ENCODE peak calls at places on chromosomes 2 and 18, in four cellular contexts. W is IMR-90, J is PC-3, M is hepatocyte. H is an unnamed sample.

GRCh38 chr18:22228930-22229329 is 59.5 kb downstream of the GATA6 start:
- DNase-seq in W (peak; percentile 82), J (peak; percentile 25), M (no peak), H (no peak)

GRCh38 chr18:3648695-3649094 is 198.7 kb downstream of the TGIF1 start:
- DNase-seq in W (no peak), J (no peak), M (no peak), H (no peak)

GRCh38 chr18:10036479-10036878 is 122.7 kb downstream of the VAPA start:
- DNase-seq in W (no peak), J (no peak), M (no peak), H (no peak)

GRCh38 chr2:102186676-102187190 is at the start of gene IL1RL2:
- DNase-seq in W (no peak), J (no peak), M (peak; percentile 22), H (no peak)

GRCh38 chr2:68287580-68288441 is 31.9 kb downstream of the CNRIP1 start:
- DNase-seq in W (peak; percentile 61), J (peak; percentile 14), M (peak; percentile 53), H (peak; percentile 22)

GRCh38 chr2:5914831-5915611 is 222.8 kb downstream of the SOX11 start:
- DNase-seq in W (peak; percentile 87), J (peak; percentile 2), M (peak; percentile 74), H (no peak)

GRCh38 chr18:26051845-26052244 is 38.6 kb downstream of the SS18 start:
- DNase-seq in W (no peak), J (no peak), M (no peak), H (no peak)

GRCh38 chr18:68428026-68428425 is 286.9 kb downstream of the TMX3 start:
- DNase-seq in W (peak; percentile 93), J (peak; percentile 84), M (peak; percentile 17), H (no peak)

GRCh38 chr2:18311413-18311812 is 249.0 kb downstream of the RDH14 start:
- DNase-seq in W (peak; percentile 64), J (peak; percentile 73), M (peak; percentile 31), H (no peak)

GRCh38 chr2:196244966-196245365 is 73.6 kb upstream of the STK17B start:
- DNase-seq in W (peak; percentile 60), J (no peak), M (no peak), H (no peak)

GRCh38 chr18:56038258-56039030 is 450.5 kb upstream of the TCF4 start:
- DNase-seq in W (no peak), J (no peak), M (no peak), H (no peak)

GRCh38 chr2:62203459-62203858 is 7.5 kb downstream of the B3GNT2 start:
- DNase-seq in W (no peak), J (no peak), M (no peak), H (no peak)

GRCh38 chr2:75146221-75146902 is 53.0 kb downstream of the TACR1 start:
- DNase-seq in W (no peak), J (no peak), M (no peak), H (no peak)

GRCh38 chr2:225337183-225337582 is 62.3 kb upstream of the NYAP2 start:
- DNase-seq in W (peak; percentile 80), J (peak; percentile 44), M (no peak), H (no peak)

GRCh38 chr2:240124651-240125030 is 11.5 kb downstream of the COPS9 start:
- DNase-seq in W (no peak), J (no peak), M (no peak), H (no peak)

GRCh38 chr18:10713400-10713799 is 187.6 kb downstream of the NAPG start:
- DNase-seq in W (no peak), J (no peak), M (no peak), H (no peak)

GRCh38 chr2:72883356-72883962 is 3.7 kb upstream of the SPR start:
- DNase-seq in W (peak; percentile 46), J (peak; percentile 53), M (peak; percentile 82), H (peak; percentile 69)

GRCh38 chr2:3355951-3356569 is 21.6 kb downstream of the EIPR1 start:
- DNase-seq in W (no peak), J (no peak), M (no peak), H (no peak)

GRCh38 chr2:236200378-236200777 is 32.2 kb upstream of the GBX2 start:
- DNase-seq in W (no peak), J (no peak), M (no peak), H (no peak)

GRCh38 chr2:97781981-97782380 is 68.6 kb downstream of the ZAP70 start:
- DNase-seq in W (no peak), J (peak; percentile 6), M (no peak), H (no peak)

GRCh38 chr2:177730363-177730762 is 337.8 kb downstream of the AGPS start:
- DNase-seq in W (no peak), J (no peak), M (no peak), H (no peak)

GRCh38 chr2:6813573-6813972 is 52.1 kb downstream of the CMPK2 start:
- DNase-seq in W (no peak), J (no peak), M (no peak), H (no peak)

GRCh38 chr2:68741238-68741637 is 6.6 kb downstream of the ARHGAP25 start:
- DNase-seq in W (no peak), J (no peak), M (no peak), H (no peak)

GRCh38 chr2:179536185-179536584 is 271.6 kb upstream of the SESTD1 start:
- DNase-seq in W (peak; percentile 17), J (peak; percentile 52), M (no peak), H (no peak)

GRCh38 chr2:43224131-43224570 is 2.3 kb downstream of the ZFP36L2 start:
- DNase-seq in W (peak; percentile 72), J (peak; percentile 69), M (peak; percentile 83), H (peak; percentile 66)

GRCh38 chr2:217142649-217143266 is 282.9 kb upstream of the TNP1 start:
- DNase-seq in W (no peak), J (peak; percentile 65), M (peak; percentile 29), H (peak; percentile 24)

GRCh38 chr2:121297217-121297830 is 12.3 kb upstream of the TFCP2L1 start:
- DNase-seq in W (peak; percentile 17), J (peak; percentile 54), M (peak; percentile 57), H (peak; percentile 48)

GRCh38 chr2:131112477-131113027 is 7.4 kb downstream of the PLEKHB2 start:
- DNase-seq in W (peak; percentile 26), J (no peak), M (no peak), H (no peak)

GRCh38 chr18:37299471-37300304 is 265.9 kb downstream of the CELF4 start:
- DNase-seq in W (peak; percentile 93), J (peak; percentile 80), M (peak; percentile 98), H (peak; percentile 77)

GRCh38 chr2:238698451-238699306 is 149.2 kb upstream of the TWIST2 start:
- DNase-seq in W (no peak), J (no peak), M (no peak), H (no peak)

GRCh38 chr2:25164526-25164925 is 3.9 kb downstream of the POMC start:
- DNase-seq in W (no peak), J (no peak), M (no peak), H (no peak)

GRCh38 chr2:160206436-160206835 is 6.4 kb upstream of the ITGB6 start:
- DNase-seq in W (no peak), J (no peak), M (no peak), H (no peak)

GRCh38 chr18:32906506-32907214 is 133.8 kb upstream of the KLHL14 start:
- DNase-seq in W (no peak), J (peak; percentile 2), M (no peak), H (no peak)

GRCh38 chr18:49081511-49082146 is 130.9 kb upstream of the SMAD7 start:
- DNase-seq in W (peak; percentile 44), J (no peak), M (no peak), H (no peak)

GRCh38 chr2:241771286-241772062 is 5.1 kb upstream of the GAL3ST2 start:
- DNase-seq in W (peak; percentile 17), J (no peak), M (no peak), H (peak; percentile 39)

GRCh38 chr2:42493885-42494433 is at the start of gene KCNG3:
- DNase-seq in W (peak; percentile 12), J (peak; percentile 65), M (peak; percentile 89), H (peak; percentile 79)

GRCh38 chr2:99032786-99033185 is 96.8 kb upstream of the CRACDL start:
- DNase-seq in W (no peak), J (peak; percentile 64), M (no peak), H (no peak)

GRCh38 chr2:19178175-19178574 is 180.2 kb downstream of the OSR1 start:
- DNase-seq in W (peak; percentile 24), J (peak; percentile 44), M (no peak), H (no peak)

GRCh38 chr2:218010116-218010837 is 7.5 kb upstream of the TNS1 start:
- DNase-seq in W (peak; percentile 51), J (no peak), M (peak; percentile 76), H (peak; percentile 37)

GRCh38 chr2:128402921-128403670 is 84.4 kb upstream of the HS6ST1 start:
- DNase-seq in W (no peak), J (no peak), M (no peak), H (no peak)

GRCh38 chr2:174342600-174343342 is 8.0 kb downstream of the SP9 start:
- DNase-seq in W (no peak), J (no peak), M (no peak), H (no peak)
- H3K4me1 ChIP-seq in W (peaks cover 5% of the 10 kb centered on the region), J (peaks cover 23% of the 10 kb centered on the region), M (peaks cover 12% of the 10 kb centered on the region), H (peaks cover 5% of the 10 kb centered on the region)

GRCh38 chr2:54724560-54725342 is 1.3 kb downstream of the EML6 start:
- DNase-seq in W (no peak), J (peak; percentile 25), M (peak; percentile 54), H (no peak)
- TF ChIP-seq CTCF in W (no peak), J (no peak), M (no peak), H (no peak)

GRCh38 chr2:47012189-47012588 is 96.6 kb upstream of the MCFD2 start:
- DNase-seq in W (no peak), J (no peak), M (no peak), H (no peak)

GRCh38 chr2:47011264-47011663 is 95.7 kb upstream of the MCFD2 start:
- DNase-seq in W (no peak), J (no peak), M (no peak), H (no peak)

GRCh38 chr2:47013383-47013782 is 97.8 kb upstream of the MCFD2 start:
- DNase-seq in W (no peak), J (no peak), M (no peak), H (no peak)

GRCh38 chr2:47011696-47012095 is 96.1 kb upstream of the MCFD2 start:
- DNase-seq in W (no peak), J (no peak), M (no peak), H (no peak)

GRCh38 chr2:47012866-47013265 is 97.3 kb upstream of the MCFD2 start:
- DNase-seq in W (no peak), J (no peak), M (no peak), H (no peak)
- H3K4me1 ChIP-seq in W (peaks cover 26% of the 10 kb centered on the region), J (peaks cover 27% of the 10 kb centered on the region), M (peaks cover 4% of the 10 kb centered on the region), H (peaks cover 31% of the 10 kb centered on the region)

GRCh38 chr2:113192459-113193100 is 18.8 kb downstream of the PSD4 start:
- DNase-seq in W (no peak), J (no peak), M (no peak), H (no peak)
- TF ChIP-seq CTCF in W (no peak), J (peak; percentile 44), M (peak; percentile 5), H (no peak)

GRCh38 chr2:28635251-28635650 is 116.4 kb upstream of the PPP1CB start:
- DNase-seq in W (no peak), J (no peak), M (no peak), H (peak; percentile 46)

GRCh38 chr2:28631514-28632206 is 120.0 kb upstream of the PPP1CB start:
- DNase-seq in W (no peak), J (no peak), M (no peak), H (no peak)

GRCh38 chr2:28633204-28633603 is 118.4 kb upstream of the PPP1CB start:
- DNase-seq in W (no peak), J (no peak), M (no peak), H (no peak)

GRCh38 chr2:28632791-28633190 is 118.8 kb upstream of the PPP1CB start:
- DNase-seq in W (no peak), J (no peak), M (no peak), H (no peak)

GRCh38 chr2:28633739-28634138 is 117.9 kb upstream of the PPP1CB start:
- DNase-seq in W (peak; percentile 90), J (peak; percentile 98), M (peak; percentile 78), H (no peak)
- H3K4me1 ChIP-seq in W (peaks cover 6% of the 10 kb centered on the region), J (peaks cover 26% of the 10 kb centered on the region), M (peaks cover 26% of the 10 kb centered on the region), H (peaks cover 38% of the 10 kb centered on the region)